ENCODE peak calls at places on chromosome X, in nine cellular contexts. K is mesenchymal stem cell, E is stomach, T is ovary, O is foreskin keratinocyte, N is fibroblast of lung, D is thyroid gland, L is NT2/D1, M is uterus. B is an unnamed sample.

GRCh38 chrX:10549280-10549679 is 71.1 kb downstream of the MID1 start:
- DNase-seq in T (no peak), N (no peak), L (no peak), E (no peak), K (no peak), D (no peak), O (peak; percentile 30), M (no peak), B (peak; percentile 59)

GRCh38 chrX:56733459-56734046 is 4.5 kb downstream of the NBDY start:
- DNase-seq in E (peak; percentile 68), K (peak; percentile 65), N (peak; percentile 51), D (peak; percentile 46), O (peak; percentile 39), M (peak; percentile 61), L (peak; percentile 20), T (peak; percentile 29), B (peak; percentile 64)

GRCh38 chrX:1453390-1453783 is 678 bp upstream of the ASMTL start:
- DNase-seq in D (no peak), M (no peak), E (no peak), K (no peak), T (no peak), O (no peak), L (no peak), N (no peak), B (no peak)

GRCh38 chrX:46610070-46610658 is 36.6 kb downstream of the CHST7 start:
- DNase-seq in T (no peak), L (no peak), K (no peak), N (no peak), M (no peak), E (no peak), D (no peak), O (no peak), B (no peak)

GRCh38 chrX:21757960-21758359 is at the start of gene SMPX:
- DNase-seq in E (no peak), N (no peak), M (no peak), O (no peak), D (no peak), L (no peak), K (no peak), T (no peak), B (peak; percentile 18)

GRCh38 chrX:119728487-119728886 is 29.9 kb upstream of the SOWAHD start:
- DNase-seq in D (no peak), O (no peak), T (no peak), M (no peak), L (no peak), K (no peak), N (no peak), E (no peak), B (no peak)

GRCh38 chrX:124507276-124507675 is 160.9 kb downstream of the SH2D1A start:
- DNase-seq in D (no peak), E (no peak), T (no peak), O (peak; percentile 46), K (peak; percentile 51), M (no peak), N (no peak), L (no peak), B (no peak)

GRCh38 chrX:130552444-130553073 is 150.8 kb downstream of the RBMX2 start:
- DNase-seq in K (no peak), D (peak; percentile 30), N (no peak), E (no peak), O (no peak), T (no peak), L (no peak), M (no peak), B (no peak)

GRCh38 chrX:13754765-13755164 is 20.2 kb downstream of the OFD1 start:
- DNase-seq in E (no peak), L (no peak), O (no peak), M (no peak), N (no peak), T (no peak), K (no peak), D (no peak), B (no peak)
- H3K4me1 ChIP-seq in E (no peaks in the 10 kb centered on the region), L (no peaks in the 10 kb centered on the region), O (peaks cover 11% of the 10 kb centered on the region), M (no peaks in the 10 kb centered on the region), N (no peaks in the 10 kb centered on the region), T (no peaks in the 10 kb centered on the region), K (no peaks in the 10 kb centered on the region), D (no peaks in the 10 kb centered on the region), B (peaks cover 6% of the 10 kb centered on the region)

DNA sequence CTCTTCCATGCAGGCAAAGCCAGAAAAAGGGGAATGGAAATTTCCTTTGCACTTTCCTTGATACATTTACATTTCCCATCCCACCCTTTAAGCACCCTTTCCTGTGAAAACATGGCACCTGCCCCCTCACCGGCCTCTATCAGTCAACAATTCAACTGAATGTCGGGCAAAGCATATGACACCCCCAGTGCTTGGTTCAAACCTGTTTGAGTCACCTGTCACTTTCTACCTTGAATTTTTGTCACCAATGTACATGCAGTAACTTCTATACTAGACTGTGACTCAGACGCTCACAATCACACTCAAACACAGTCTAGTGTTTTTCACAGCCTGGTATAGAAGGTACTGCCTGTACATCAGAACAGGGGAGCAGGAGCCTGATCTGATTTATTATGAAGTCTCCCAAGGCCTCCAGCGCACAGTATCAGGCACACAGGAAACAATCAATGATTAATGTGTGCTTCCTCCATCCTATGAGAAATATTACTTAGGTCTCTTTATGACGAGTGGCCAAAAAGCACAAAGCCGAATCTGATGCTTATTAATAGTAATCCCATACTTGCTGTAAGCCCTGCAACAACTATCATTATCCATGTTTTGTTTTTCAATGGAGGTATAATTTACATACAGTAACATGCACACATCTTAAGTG is 49.2 kb upstream of the FAM9C start:
- DNase-seq in L (no peak), M (no peak), E (no peak), D (no peak), N (no peak), O (no peak), T (no peak), K (no peak), B (no peak)
- H3K4me1 ChIP-seq in L (no peaks in the 10 kb centered on the region), M (no peaks in the 10 kb centered on the region), E (no peaks in the 10 kb centered on the region), D (no peaks in the 10 kb centered on the region), N (no peaks in the 10 kb centered on the region), O (no peaks in the 10 kb centered on the region), T (peaks cover 1% of the 10 kb centered on the region), K (no peaks in the 10 kb centered on the region), B (peaks cover 35% of the 10 kb centered on the region)

DNA sequence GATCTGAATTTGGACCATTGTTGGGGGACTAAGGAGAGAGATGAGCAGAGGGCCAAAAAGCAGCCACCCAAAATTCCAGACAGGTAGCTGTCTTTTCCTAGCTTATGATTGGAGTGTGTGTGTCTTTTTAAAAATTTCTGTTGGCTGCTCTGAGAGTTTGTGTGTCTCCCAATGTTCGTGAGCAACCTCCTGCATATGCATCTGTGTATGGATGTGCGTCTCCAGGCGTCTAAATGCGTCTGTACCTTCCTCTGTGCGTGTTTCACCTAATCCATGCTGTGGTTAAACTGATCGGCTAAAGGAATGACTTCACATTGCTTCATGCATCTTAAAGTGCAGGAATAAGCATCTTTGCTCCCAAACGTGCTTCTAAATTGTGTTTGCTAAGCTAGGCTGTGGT is 65.5 kb upstream of the LAS1L start:
- DNase-seq in T (no peak), D (no peak), K (no peak), L (no peak), N (no peak), E (no peak), O (no peak), M (no peak), B (no peak)
- H3K4me1 ChIP-seq in T (no peaks in the 10 kb centered on the region), D (peaks cover 34% of the 10 kb centered on the region), K (peaks cover 1% of the 10 kb centered on the region), L (peaks cover 2% of the 10 kb centered on the region), N (no peaks in the 10 kb centered on the region), E (peaks cover 9% of the 10 kb centered on the region), O (peaks cover 7% of the 10 kb centered on the region), M (no peaks in the 10 kb centered on the region), B (no peaks in the 10 kb centered on the region)

DNA sequence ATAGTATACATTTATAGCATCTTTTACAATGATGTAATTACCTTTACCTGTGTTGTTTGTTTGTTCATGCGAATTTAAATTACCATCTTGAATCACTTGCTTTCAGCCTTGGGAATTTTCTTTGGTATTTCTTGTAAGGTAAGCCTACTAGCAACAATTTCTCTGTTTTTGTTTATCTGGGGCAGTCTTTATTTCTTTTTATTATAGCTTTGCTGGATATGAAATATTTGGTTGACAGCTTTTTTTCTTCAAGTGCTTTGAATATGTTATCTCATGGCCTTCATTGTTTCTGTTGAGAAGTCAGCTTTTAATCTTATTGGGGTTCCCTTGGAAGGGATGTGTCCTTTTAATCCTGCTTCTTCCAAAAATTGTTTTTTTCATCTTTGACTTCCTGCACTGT is 292.8 kb upstream of the EDA2R start:
- DNase-seq in N (no peak), E (no peak), O (no peak), T (no peak), D (no peak), L (no peak), K (no peak), M (no peak), B (no peak)
- H3K4me1 ChIP-seq in N (no peaks in the 10 kb centered on the region), E (no peaks in the 10 kb centered on the region), O (no peaks in the 10 kb centered on the region), T (no peaks in the 10 kb centered on the region), D (no peaks in the 10 kb centered on the region), L (no peaks in the 10 kb centered on the region), K (no peaks in the 10 kb centered on the region), M (no peaks in the 10 kb centered on the region), B (no peaks in the 10 kb centered on the region)

GRCh38 chrX:2782171-2782570 is 30.3 kb downstream of the XG start:
- DNase-seq in K (no peak), O (no peak), L (no peak), D (no peak), T (no peak), N (no peak), M (no peak), E (no peak), B (no peak)

GRCh38 chrX:2781698-2782097 is 29.9 kb downstream of the XG start:
- DNase-seq in D (no peak), K (no peak), O (no peak), N (no peak), M (no peak), T (no peak), E (no peak), L (no peak), B (no peak)

GRCh38 chrX:2782778-2783177 is 30.9 kb downstream of the XG start:
- DNase-seq in K (no peak), L (no peak), D (no peak), T (no peak), O (no peak), N (no peak), M (no peak), E (no peak), B (no peak)

GRCh38 chrX:2784026-2784425 is 32.2 kb downstream of the XG start:
- DNase-seq in D (no peak), E (no peak), M (no peak), O (no peak), T (no peak), K (no peak), N (no peak), L (no peak), B (no peak)

DNA sequence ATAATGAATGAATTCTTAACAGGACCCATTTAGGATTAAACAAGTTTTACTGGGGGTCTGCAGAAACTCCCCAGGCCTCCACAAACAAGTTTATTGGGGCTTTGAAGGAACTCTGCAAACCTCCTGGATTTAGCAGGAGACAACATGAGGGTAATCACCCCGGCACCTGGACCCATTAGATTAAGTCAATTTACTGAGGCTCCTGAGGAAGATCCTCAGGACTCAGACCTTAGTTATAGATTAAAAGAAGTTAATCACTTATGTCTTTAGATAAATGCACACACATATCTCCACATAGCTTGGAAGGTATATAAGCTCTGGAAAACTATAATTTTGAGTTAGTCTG is 29.4 kb downstream of the XG start:
- DNase-seq in L (no peak), M (no peak), T (no peak), D (no peak), N (no peak), E (no peak), K (no peak), O (no peak), B (no peak)
- H3K4me1 ChIP-seq in L (no peaks in the 10 kb centered on the region), M (no peaks in the 10 kb centered on the region), T (no peaks in the 10 kb centered on the region), D (no peaks in the 10 kb centered on the region), N (no peaks in the 10 kb centered on the region), E (no peaks in the 10 kb centered on the region), K (no peaks in the 10 kb centered on the region), O (peaks cover 11% of the 10 kb centered on the region), B (no peaks in the 10 kb centered on the region)

GRCh38 chrX:39008554-39008953 is 207.3 kb downstream of the MID1IP1 start:
- DNase-seq in E (no peak), D (no peak), N (no peak), O (no peak), L (no peak), T (no peak), M (no peak), K (no peak), B (no peak)
- H3K4me1 ChIP-seq in E (no peaks in the 10 kb centered on the region), D (no peaks in the 10 kb centered on the region), N (no peaks in the 10 kb centered on the region), O (no peaks in the 10 kb centered on the region), L (no peaks in the 10 kb centered on the region), T (peaks cover 1% of the 10 kb centered on the region), M (no peaks in the 10 kb centered on the region), K (no peaks in the 10 kb centered on the region), B (peaks cover 12% of the 10 kb centered on the region)